ENCODE peak calls at places on chromosomes 5 and 9, in six cellular contexts. J is ovary, E is prostate gland, L is IMR-90, K is tibial nerve, H is Peyer's patch. M is an unnamed sample. For H3K4me1, the result is how much of the 10 kb centered on the place peaks cover.

GRCh38 chr5:37703841-37704241 is 136.0 kb downstream of the GDNF start:
- DNase-seq in J (no peak), E (no peak), H (no peak), K (no peak), L (peak), M (no peak)

GRCh38 chr5:141664733-141665461 is 13.7 kb upstream of the FCHSD1 start:
- DNase-seq in E (peak), J (peak), K (peak), H (peak), L (peak), M (peak)

GRCh38 chr9:28951945-28952344 is 1378.7 kb upstream of the C9orf72 start:
- DNase-seq in K (no peak), L (no peak), E (no peak), H (no peak), J (no peak), M (no peak)

GRCh38 chr5:179241175-179241574 is 104.1 kb downstream of the ADAMTS2 start:
- DNase-seq in L (no peak), K (no peak), E (no peak), J (peak), H (no peak), M (no peak)

GRCh38 chr5:113764382-113764781 is 250.9 kb downstream of the YTHDC2 start:
- DNase-seq in H (no peak), L (no peak), E (no peak), K (no peak), J (no peak), M (no peak)

GRCh38 chr5:171672556-171672955 is 113.1 kb upstream of the SMIM23 start:
- DNase-seq in J (no peak), K (no peak), L (no peak), H (no peak), E (no peak), M (no peak)

GRCh38 chr5:132853790-132854189 is 12.5 kb downstream of the GDF9 start:
- DNase-seq in J (no peak), L (no peak), E (no peak), H (no peak), K (no peak), M (no peak)

GRCh38 chr9:102497709-102498108 is 497.4 kb upstream of the CYLC2 start:
- DNase-seq in J (no peak), E (no peak), H (no peak), K (no peak), L (no peak), M (no peak)

GRCh38 chr5:83608122-83608521 is 112.5 kb downstream of the HAPLN1 start:
- DNase-seq in E (no peak), J (no peak), K (no peak), H (no peak), L (peak), M (peak)

GRCh38 chr9:34961574-34962480 is 3.7 kb downstream of the PHF24 start:
- DNase-seq in L (peak), E (no peak), K (no peak), H (no peak), J (no peak), M (no peak)

GRCh38 chr5:104170906-104171305 is 608.3 kb upstream of the NUDT12 start:
- DNase-seq in J (no peak), K (no peak), H (no peak), L (no peak), E (no peak), M (no peak)

GRCh38 chr5:109611061-109611460 is 78.7 kb upstream of the MAN2A1 start:
- DNase-seq in H (no peak), E (no peak), K (no peak), J (no peak), L (no peak), M (no peak)

GRCh38 chr9:95103385-95104087 is 214.0 kb downstream of the FANCC start:
- DNase-seq in K (no peak), J (peak), L (no peak), E (no peak), H (no peak), M (no peak)

GRCh38 chr5:113776832-113777525 is 263.5 kb downstream of the YTHDC2 start:
- DNase-seq in H (no peak), E (peak), K (no peak), L (no peak), J (peak), M (peak)

GRCh38 chr5:61277190-61277589 is 54.9 kb upstream of the ZSWIM6 start:
- DNase-seq in J (no peak), E (no peak), H (no peak), L (peak), K (no peak), M (no peak)

GRCh38 chr5:172569862-172570558 is 71.1 kb upstream of the NEURL1B start:
- DNase-seq in H (no peak), E (no peak), K (no peak), L (no peak), J (no peak), M (no peak)

GRCh38 chr9:93902780-93903655 is 52.1 kb downstream of the BARX1 start:
- DNase-seq in J (peak), L (no peak), H (no peak), K (no peak), E (no peak), M (no peak)

GRCh38 chr5:353599-354580 is 32.4 kb downstream of the AHRR start:
- DNase-seq in H (no peak), J (no peak), L (no peak), K (no peak), E (no peak), M (no peak)

GRCh38 chr5:178551059-178551458 is 39.1 kb downstream of the COL23A1 start:
- DNase-seq in L (peak), E (no peak), K (no peak), H (no peak), J (no peak), M (no peak)

GRCh38 chr9:33458444-33458843 is 11.1 kb upstream of the AQP3 start:
- DNase-seq in H (peak), L (peak), E (no peak), K (no peak), J (no peak), M (no peak)

GRCh38 chr9:3215658-3216057 is 310.1 kb downstream of the RFX3 start:
- DNase-seq in H (no peak), L (no peak), J (no peak), K (no peak), E (no peak), M (no peak)

GRCh38 chr5:33258553-33258952 is 182.2 kb upstream of the TARS1 start:
- DNase-seq in L (peak), H (no peak), J (no peak), K (no peak), E (no peak), M (no peak)

GRCh38 chr5:176416123-176416924 is at the start of gene CLTB:
- DNase-seq in E (peak), K (peak), H (peak), L (peak), J (peak), M (peak)

GRCh38 chr5:72523960-72524582 is 16.9 kb upstream of the ZNF366 start:
- DNase-seq in E (peak), J (no peak), L (peak), K (no peak), H (no peak), M (no peak)

GRCh38 chr9:136473354-136473721 is 9.5 kb downstream of the SEC16A start:
- DNase-seq in J (no peak), H (no peak), K (no peak), E (no peak), L (no peak), M (no peak)

GRCh38 chr9:136470792-136471469 is 11.9 kb downstream of the SEC16A start:
- DNase-seq in H (no peak), J (no peak), K (no peak), E (no peak), L (no peak), M (no peak)

GRCh38 chr9:136471802-136472487 is 10.9 kb downstream of the SEC16A start:
- DNase-seq in L (no peak), E (no peak), K (no peak), J (no peak), H (no peak), M (no peak)

GRCh38 chr9:136474021-136474640 is 8.7 kb downstream of the SEC16A start:
- DNase-seq in L (no peak), E (no peak), K (no peak), H (no peak), J (no peak), M (no peak)

DNA sequence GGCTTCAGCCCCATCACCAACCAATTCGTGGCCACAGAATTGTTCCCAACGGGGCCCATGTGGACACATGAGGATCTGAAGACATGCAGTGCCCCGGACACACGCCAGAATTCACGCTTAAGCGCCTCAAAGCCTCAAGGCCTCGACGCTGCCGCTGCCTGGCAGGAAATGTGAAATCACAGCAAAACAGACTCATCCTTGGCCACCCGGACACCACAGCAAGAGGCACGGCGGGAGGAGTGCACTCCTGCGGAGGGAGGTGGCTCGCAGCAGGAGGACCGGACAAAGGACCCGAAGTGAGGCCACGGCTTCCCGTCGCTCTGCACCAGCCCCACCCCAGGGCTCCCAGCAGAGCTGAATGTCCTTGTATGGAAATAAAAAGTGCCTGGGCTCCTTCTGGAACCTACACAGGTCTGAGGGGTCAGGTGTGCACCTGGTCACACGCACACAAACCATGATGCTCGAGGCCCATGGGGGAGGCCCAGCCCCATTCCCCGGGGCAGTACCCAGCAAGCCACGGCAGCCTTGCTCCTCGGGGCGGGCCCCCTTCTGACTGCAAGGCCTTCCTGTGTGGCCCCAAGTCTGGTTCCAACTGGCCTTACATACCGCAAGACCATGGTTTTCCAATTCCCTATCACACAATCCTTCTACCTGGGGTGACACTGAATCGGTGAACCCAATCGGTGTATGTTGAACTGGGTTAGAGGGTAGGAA is 10.0 kb downstream of the SEC16A start:
- DNase-seq in E (no peak), K (no peak), H (no peak), J (no peak), L (no peak), M (no peak)
- TF ChIP-seq POLR2A in E (no peak), K (no peak), H (no peak), J (no peak), L (no peak), M (no peak)

GRCh38 chr5:90092734-90093133 is 316.8 kb downstream of the CETN3 start:
- DNase-seq in J (no peak), E (no peak), K (no peak), H (no peak), L (no peak), M (no peak)
- H3K27ac ChIP-seq in J (no peak), E (no peak), K (no peak), H (no peak), L (no peak), M (no peak)

DNA sequence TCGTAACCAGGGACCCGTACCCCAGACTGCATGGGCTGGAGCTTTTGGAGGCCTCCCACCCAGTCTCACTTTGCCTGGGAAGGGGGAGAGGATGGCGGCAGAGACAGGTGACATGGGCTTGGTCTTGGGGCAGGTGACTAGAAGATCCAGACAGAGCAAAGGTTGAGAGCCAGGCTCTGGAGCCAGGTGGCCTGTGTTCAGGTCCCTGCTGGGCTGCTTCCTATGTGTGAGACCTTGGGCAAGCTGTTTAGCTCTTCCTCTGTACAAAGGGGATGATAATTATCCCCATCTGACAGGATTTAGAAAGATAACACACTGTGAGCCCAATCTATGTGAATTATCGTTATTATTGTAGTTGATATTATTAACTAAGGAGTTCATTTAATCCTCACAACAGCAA is 16.1 kb upstream of the NDST1 start:
- DNase-seq in J (no peak), L (no peak), E (no peak), H (no peak), K (no peak), M (no peak)
- H3K4me1 ChIP-seq in J (under half), L (half or more), E (under half), H (under half), K (half or more), M (half or more)

DNA sequence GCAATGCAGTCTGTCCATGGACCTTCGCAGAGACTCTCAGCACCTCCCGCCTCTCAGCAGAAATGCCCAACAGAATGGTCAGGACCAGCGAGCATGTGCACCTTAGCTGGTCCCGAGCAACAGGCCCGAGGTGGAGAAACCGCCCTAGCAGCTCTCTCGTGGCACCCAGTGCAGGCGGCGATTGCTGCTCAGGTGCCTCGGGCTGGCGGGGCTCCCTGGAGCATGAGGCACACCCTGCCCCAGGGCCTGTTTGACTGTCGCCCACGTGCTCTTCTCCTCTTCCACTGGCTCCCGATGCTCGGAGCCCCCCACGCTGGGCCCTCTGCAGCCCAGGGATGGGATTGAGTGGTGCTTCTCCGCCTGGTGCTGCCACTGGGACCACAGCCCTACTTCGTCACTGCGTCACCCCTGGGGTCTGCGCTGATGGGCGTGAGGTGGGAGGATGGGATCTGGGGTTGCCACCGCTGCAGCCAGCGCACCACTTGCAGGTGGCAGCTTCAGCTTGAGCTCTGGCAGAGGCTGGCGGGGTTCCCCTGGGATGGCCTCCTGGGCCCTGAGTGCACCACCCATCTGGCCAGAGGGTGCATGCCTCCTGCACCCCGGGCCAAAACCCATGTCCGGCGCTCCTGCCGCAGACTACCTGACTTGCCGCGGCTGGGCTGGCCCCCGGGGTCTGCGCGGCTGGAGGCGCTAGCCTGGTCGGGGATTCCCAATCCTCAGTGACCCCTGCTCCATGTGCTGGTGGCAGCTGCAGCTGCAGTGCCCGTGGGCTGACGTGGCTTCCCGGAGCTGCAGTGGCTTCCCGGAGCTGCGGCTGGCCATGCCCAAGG is 244.2 kb downstream of the FOXD4L6 start:
- DNase-seq in H (no peak), J (no peak), L (no peak), E (no peak), K (no peak), M (no peak)
- TF ChIP-seq POLR2A in H (no peak), J (no peak), L (no peak), E (no peak), K (no peak), M (no peak)

GRCh38 chr9:81125446-81126092 is 563.8 kb downstream of the TLE1 start:
- DNase-seq in E (no peak), L (peak), H (no peak), J (no peak), K (no peak), M (no peak)
- H3K27ac ChIP-seq in E (no peak), L (no peak), H (no peak), J (no peak), K (no peak), M (no peak)

DNA sequence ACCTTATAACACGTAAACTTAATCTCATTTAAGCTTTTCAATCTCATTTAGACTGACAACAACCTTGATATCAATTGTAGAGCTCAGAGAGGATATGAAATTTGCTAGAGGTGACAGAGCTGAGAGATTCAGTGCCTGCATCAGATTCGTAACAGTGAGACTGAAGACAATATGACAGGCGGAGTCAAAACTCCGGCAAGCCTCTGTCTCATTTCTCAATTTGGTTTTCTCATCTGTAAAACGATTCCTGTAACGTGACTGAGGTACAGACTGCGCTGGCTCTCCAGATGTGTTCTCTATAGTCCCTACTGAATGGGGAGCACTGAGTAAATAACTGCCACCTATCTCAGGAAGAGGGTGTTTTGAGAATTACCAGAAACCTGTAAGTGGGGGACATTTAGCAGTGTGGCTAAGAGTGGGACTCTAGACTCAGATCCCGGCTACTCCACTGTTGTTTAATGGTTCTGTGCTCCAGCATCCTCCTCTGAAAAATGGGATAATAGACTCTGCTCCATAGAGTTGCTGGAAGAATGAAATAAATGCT is 3.0 kb upstream of the MCIDAS start:
- DNase-seq in J (no peak), L (no peak), H (no peak), E (no peak), K (no peak), M (no peak)
- H3K4me1 ChIP-seq in J (under half), L (under half), H (under half), E (under half), K (under half), M (under half)

GRCh38 chr9:91261417-91261816 is 100.3 kb downstream of the AUH start:
- DNase-seq in L (no peak), J (no peak), K (no peak), H (no peak), E (no peak), M (no peak)

GRCh38 chr9:91259162-91259561 is 102.6 kb downstream of the AUH start:
- DNase-seq in J (no peak), H (no peak), K (no peak), L (no peak), E (no peak), M (no peak)

GRCh38 chr9:91256235-91256634 is 105.5 kb downstream of the AUH start:
- DNase-seq in J (no peak), K (no peak), H (no peak), L (no peak), E (no peak), M (no peak)

GRCh38 chr9:91255327-91255726 is 106.4 kb downstream of the AUH start:
- DNase-seq in L (peak), K (no peak), E (no peak), J (no peak), H (no peak), M (no peak)

DNA sequence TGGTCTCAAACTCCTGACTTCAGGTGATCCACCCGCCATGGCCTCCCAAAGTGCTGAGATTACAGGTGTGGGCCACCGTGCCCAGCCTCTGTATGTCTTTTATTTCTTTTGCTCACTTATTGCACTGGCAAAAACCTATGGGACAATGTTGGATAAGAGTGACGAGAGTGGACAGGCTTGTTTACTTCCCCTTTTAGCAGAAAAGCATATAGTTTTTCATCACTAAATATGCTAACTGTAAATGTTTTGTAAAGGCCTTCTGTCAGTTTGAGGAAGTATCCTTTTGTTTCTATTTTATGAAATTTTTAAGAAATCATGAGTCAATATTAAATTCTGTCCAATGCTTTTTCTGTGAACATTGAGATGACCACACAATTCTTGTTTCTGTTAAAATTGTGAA is 103.3 kb downstream of the AUH start:
- DNase-seq in K (no peak), E (no peak), H (no peak), L (no peak), J (no peak), M (no peak)
- TF ChIP-seq POLR2A in K (no peak), E (no peak), H (no peak), L (no peak), J (no peak), M (no peak)

GRCh38 chr5:116559239-116559638 is 15.4 kb downstream of the SEMA6A start:
- DNase-seq in E (no peak), K (no peak), H (no peak), J (no peak), L (no peak), M (no peak)

GRCh38 chr5:116562669-116563068 is 12.0 kb downstream of the SEMA6A start:
- DNase-seq in E (no peak), L (no peak), K (no peak), H (no peak), J (no peak), M (no peak)

GRCh38 chr5:116563909-116564308 is 10.7 kb downstream of the SEMA6A start:
- DNase-seq in E (no peak), H (no peak), K (no peak), J (no peak), L (no peak), M (no peak)

GRCh38 chr5:116559673-116560164 is 14.9 kb downstream of the SEMA6A start:
- DNase-seq in L (no peak), K (no peak), H (no peak), E (no peak), J (no peak), M (no peak)

DNA sequence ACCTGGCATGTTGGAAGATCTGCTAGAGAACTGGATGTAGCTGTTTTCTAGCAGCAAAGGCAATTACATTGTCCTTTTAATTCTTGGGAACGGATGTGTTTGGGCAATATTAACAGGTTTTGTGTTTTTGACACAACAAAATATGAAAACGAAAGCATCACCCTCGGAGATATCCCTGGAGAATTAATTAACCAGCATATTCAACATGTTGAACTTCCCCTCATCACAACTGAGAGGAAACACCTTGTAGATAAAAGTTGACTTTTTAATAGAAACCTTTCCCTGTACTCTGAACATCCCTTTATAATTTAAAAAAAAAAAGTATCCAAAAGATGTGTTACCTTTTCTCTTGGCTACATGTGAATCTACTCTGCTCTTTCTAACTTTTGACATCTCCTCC is 13.0 kb downstream of the SEMA6A start:
- DNase-seq in J (no peak), L (no peak), H (no peak), K (no peak), E (no peak), M (no peak)
- H3K27ac ChIP-seq in J (no peak), L (no peak), H (no peak), K (no peak), E (no peak), M (no peak)

M was measured in adrenal gland.